ENCODE peak calls at places on chromosomes 5 and 9, in six cellular contexts. S is heart left ventricle, U is suprapubic skin, B is fibroblast of lung, O is GM23338, R is heart right ventricle. X is an unnamed sample.

GRCh38 chr5:16579142-16579541 is 37.7 kb downstream of the RETREG1 start:
- DNase-seq in S (no peak), O (no peak), U (no peak), R (peak; percentile 42), B (no peak), X (no peak)

GRCh38 chr5:149795360-149795759 is 65.2 kb downstream of the PPARGC1B start:
- DNase-seq in B (no peak), U (no peak), O (no peak), S (no peak), R (no peak), X (no peak)

GRCh38 chr9:34123682-34124081 is 2.8 kb downstream of the DCAF12 start:
- DNase-seq in U (no peak), O (no peak), B (no peak), S (no peak), R (no peak), X (no peak)

GRCh38 chr5:96781031-96781733 is 26.6 kb downstream of the ERAP1 start:
- DNase-seq in U (no peak), O (no peak), S (no peak), R (no peak), B (peak; percentile 71), X (no peak)

GRCh38 chr5:170572453-170572852 is 68.6 kb downstream of the KCNIP1 start:
- DNase-seq in B (peak; percentile 42), S (no peak), U (no peak), R (no peak), O (no peak), X (no peak)

GRCh38 chr5:153147891-153148623 is 342.4 kb upstream of the GRIA1 start:
- DNase-seq in U (no peak), S (peak; percentile 51), R (no peak), B (peak; percentile 72), O (peak; percentile 83), X (peak; percentile 81)

GRCh38 chr9:20781086-20781485 is 97.0 kb downstream of the FOCAD start:
- DNase-seq in B (no peak), O (no peak), S (no peak), U (no peak), R (no peak), X (no peak)

GRCh38 chr9:26682041-26682440 is 210.6 kb downstream of the CAAP1 start:
- DNase-seq in U (no peak), B (no peak), S (no peak), O (no peak), R (no peak), X (no peak)

GRCh38 chr5:43357067-43357466 is 43.9 kb upstream of the HMGCS1 start:
- DNase-seq in B (no peak), U (no peak), O (no peak), S (no peak), R (no peak), X (no peak)

GRCh38 chr9:14027114-14027812 is 286.7 kb downstream of the NFIB start:
- DNase-seq in U (no peak), S (peak; percentile 75), O (no peak), R (peak; percentile 44), B (no peak), X (no peak)

GRCh38 chr5:65790371-65791163 is 68.6 kb downstream of the NLN start:
- DNase-seq in R (no peak), S (no peak), O (no peak), U (no peak), B (no peak), X (peak; percentile 31)

GRCh38 chr9:113953541-113953940 is 77.4 kb downstream of the ZNF618 start:
- DNase-seq in B (peak; percentile 81), R (no peak), O (no peak), U (no peak), S (no peak), X (no peak)

GRCh38 chr5:115816226-115817042 is at the start of gene CDO1:
- DNase-seq in U (peak; percentile 82), O (peak; percentile 83), S (peak; percentile 73), B (peak; percentile 78), R (peak; percentile 58), X (peak; percentile 56)

GRCh38 chr9:124624735-124624992 is 117.5 kb upstream of the NR5A1 start:
- DNase-seq in R (no peak), O (no peak), B (no peak), S (no peak), U (no peak), X (no peak)

GRCh38 chr5:42840279-42840678 is 28.6 kb upstream of the SELENOP start:
- DNase-seq in S (peak; percentile 72), B (peak; percentile 84), U (no peak), O (no peak), R (peak; percentile 57), X (peak; percentile 30)

GRCh38 chr5:40649493-40650030 is 30.2 kb upstream of the PTGER4 start:
- DNase-seq in U (no peak), R (no peak), B (no peak), O (no peak), S (no peak), X (no peak)

GRCh38 chr5:148540636-148541035 is 113.7 kb downstream of the HTR4 start:
- DNase-seq in U (no peak), O (no peak), S (no peak), B (no peak), R (no peak), X (no peak)

GRCh38 chr5:77316871-77317661 is 106.6 kb downstream of the PDE8B start:
- DNase-seq in U (no peak), B (no peak), O (no peak), S (no peak), R (no peak), X (no peak)

GRCh38 chr9:97064171-97064570 is 25.2 kb upstream of the CTSV start:
- DNase-seq in O (no peak), R (no peak), B (no peak), U (no peak), S (no peak), X (no peak)

GRCh38 chr9:116572095-116572748 is 114.9 kb upstream of the TRIM32 start:
- DNase-seq in S (peak; percentile 92), R (peak; percentile 91), O (peak; percentile 88), U (peak; percentile 86), B (peak; percentile 66), X (peak; percentile 82)

GRCh38 chr5:139108056-139108811 is 89.9 kb downstream of the SIL1 start:
- DNase-seq in O (no peak), B (peak; percentile 69), R (no peak), U (no peak), S (no peak), X (no peak)

GRCh38 chr9:82133973-82134372 is 145.4 kb downstream of the SPATA31D1 start:
- DNase-seq in R (no peak), B (peak; percentile 34), S (no peak), O (no peak), U (no peak), X (no peak)

GRCh38 chr5:67636091-67636490 is 439.5 kb upstream of the CD180 start:
- DNase-seq in S (peak; percentile 74), U (no peak), O (no peak), R (peak; percentile 70), B (no peak), X (no peak)

GRCh38 chr9:76677481-76678055 is 86.7 kb upstream of the PCA3 start:
- DNase-seq in U (no peak), S (no peak), O (no peak), B (peak; percentile 85), R (no peak), X (no peak)

GRCh38 chr5:172777381-172778222 is 6.6 kb upstream of the DUSP1 start:
- DNase-seq in R (peak; percentile 79), B (peak; percentile 83), O (no peak), S (peak; percentile 92), U (peak; percentile 96), X (peak; percentile 60)

DNA sequence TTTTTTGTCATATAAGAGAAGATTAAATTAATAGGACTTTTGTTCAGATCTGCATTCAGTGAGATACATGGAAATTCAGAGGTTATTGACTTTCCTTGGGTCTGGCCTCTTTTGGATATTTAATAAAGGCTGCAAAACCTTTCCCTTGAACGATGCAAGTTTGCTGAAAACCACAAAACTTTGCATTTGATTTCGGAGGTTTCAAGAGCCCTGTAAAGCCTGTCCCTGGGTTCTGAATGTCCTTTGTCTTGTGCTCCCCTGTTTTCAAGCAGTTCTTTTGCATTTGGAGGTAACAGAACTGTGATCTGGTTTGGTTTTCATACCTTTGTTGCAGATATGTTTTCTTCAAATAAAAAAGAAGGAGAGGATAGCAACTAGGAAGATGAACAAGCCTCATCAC is 188.1 kb upstream of the DMRT1 start:
- DNase-seq in R (no peak), O (no peak), S (no peak), B (no peak), U (no peak), X (no peak)
- H3K27ac ChIP-seq in R (peak overlapping the region; percentile 84), O (no peak overlapping the region), S (peak overlapping the region; percentile 56), B (no peak overlapping the region), U (no peak overlapping the region), X (no peak overlapping the region)

GRCh38 chr9:71937898-71938297 is 26.5 kb downstream of the C9orf85 start:
- DNase-seq in S (no peak), U (no peak), B (no peak), O (no peak), R (no peak), X (no peak)
- H3K27ac ChIP-seq in S (no peak overlapping the region), U (peak overlapping the region; percentile 69), B (no peak overlapping the region), O (no peak overlapping the region), R (no peak overlapping the region), X (no peak overlapping the region)

GRCh38 chr9:109159583-109159982 is 7.5 kb downstream of the FRRS1L start:
- DNase-seq in B (no peak), U (no peak), R (no peak), S (no peak), O (no peak), X (no peak)
- H3K27ac ChIP-seq in B (no peak overlapping the region), U (no peak overlapping the region), R (no peak overlapping the region), S (no peak overlapping the region), O (no peak overlapping the region), X (no peak overlapping the region)

DNA sequence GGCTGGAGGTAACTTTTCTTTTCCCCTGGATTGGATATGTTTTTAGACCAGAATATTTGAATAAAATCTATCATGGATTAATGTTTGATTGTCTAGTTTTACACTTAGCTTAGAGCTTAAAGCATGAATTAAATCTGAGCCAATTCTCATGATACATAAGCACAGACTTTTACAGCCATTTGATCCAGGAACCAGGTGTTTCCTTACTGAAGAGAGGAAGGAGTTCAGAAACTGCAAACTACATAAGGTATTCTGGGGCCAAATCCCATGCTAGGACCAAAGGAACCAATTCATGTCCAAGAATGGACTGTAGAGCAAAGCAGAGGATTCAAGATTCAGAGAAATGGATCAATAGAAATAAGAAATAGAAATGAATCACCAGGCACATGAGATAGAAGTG is 360.4 kb upstream of the ZNF608 start:
- DNase-seq in B (no peak), S (no peak), O (no peak), U (no peak), R (no peak), X (no peak)
- H3K27ac ChIP-seq in B (no peak overlapping the region), S (no peak overlapping the region), O (no peak overlapping the region), U (no peak overlapping the region), R (no peak overlapping the region), X (no peak overlapping the region)

GRCh38 chr5:15510816-15511215 is 10.8 kb downstream of the FBXL7 start:
- DNase-seq in U (no peak), R (no peak), B (peak; percentile 19), O (no peak), S (no peak), X (no peak)
- H3K27ac ChIP-seq in U (peak overlapping the region; percentile 10), R (no peak overlapping the region), B (no peak overlapping the region), O (no peak overlapping the region), S (no peak overlapping the region), X (no peak overlapping the region)

DNA sequence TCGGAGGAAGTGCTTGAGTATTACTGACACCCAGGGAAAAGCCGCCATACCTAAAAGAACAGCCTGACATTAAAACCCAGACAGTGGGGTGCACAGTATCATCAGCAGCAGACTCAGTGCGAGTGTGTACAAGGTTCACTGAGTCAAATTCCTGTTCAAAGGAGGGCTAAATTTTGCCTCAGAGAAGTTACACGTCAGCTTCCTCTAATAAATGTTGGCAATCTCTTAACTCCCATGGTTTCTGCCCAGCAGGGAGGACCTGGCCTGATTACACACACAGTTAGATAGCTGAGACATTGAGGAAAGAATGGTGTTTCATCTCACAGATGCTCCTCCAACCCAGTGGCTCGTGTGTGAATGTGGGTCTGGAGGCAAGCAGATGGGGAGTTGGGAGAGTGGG is 38.2 kb downstream of the NIPSNAP3B start:
- DNase-seq in R (no peak), U (no peak), O (no peak), B (peak; percentile 34), S (no peak), X (no peak)
- H3K27ac ChIP-seq in R (no peak overlapping the region), U (no peak overlapping the region), O (no peak overlapping the region), B (no peak overlapping the region), S (no peak overlapping the region), X (no peak overlapping the region)

X was measured in A673.